ENCODE peak calls at places on chromosome 15, in five cellular contexts. S is neural progenitor cell, U is HepG2, W is heart left ventricle, H is A673. F is an unnamed sample.

GRCh38 chr15:63341898-63342297 is 39.7 kb downstream of the CA12 start:
- DNase-seq in S (no peak), U (no peak), W (no peak), H (no peak), F (no peak)

GRCh38 chr15:92687183-92687582 is 31.6 kb upstream of the FAM174B start:
- DNase-seq in S (no peak), U (no peak), W (no peak), H (no peak), F (no peak)

GRCh38 chr15:29429584-29429983 is 160.0 kb upstream of the NSMCE3 start:
- DNase-seq in S (no peak), U (no peak), W (no peak), H (no peak), F (no peak)

GRCh38 chr15:60563539-60564404 is 84.8 kb upstream of the ICE2 start:
- DNase-seq in S (no peak), U (no peak), W (no peak), H (no peak), F (peak; percentile 83)

GRCh38 chr15:91578511-91578910 is 275.0 kb upstream of the SLCO3A1 start:
- DNase-seq in S (no peak), U (no peak), W (no peak), H (no peak), F (no peak)

GRCh38 chr15:96014939-96015338 is 315.6 kb upstream of the NR2F2 start:
- DNase-seq in S (no peak), U (no peak), W (no peak), H (no peak), F (no peak)

GRCh38 chr15:94229591-94230365 is 1.6 kb upstream of the MCTP2 start:
- DNase-seq in S (no peak), U (no peak), W (no peak), H (no peak), F (peak; percentile 80)

GRCh38 chr15:57440799-57441198 is 64.5 kb downstream of the CGNL1 start:
- DNase-seq in S (no peak), U (no peak), W (no peak), H (no peak), F (no peak)

GRCh38 chr15:69469467-69470191 is 17.0 kb downstream of the RPLP1 start:
- DNase-seq in S (no peak), U (no peak), W (no peak), H (no peak), F (no peak)

GRCh38 chr15:63892794-63893441 is 59.2 kb upstream of the HERC1 start:
- DNase-seq in S (no peak), U (no peak), W (no peak), H (no peak), F (peak; percentile 77)

GRCh38 chr15:69225355-69226027 is 65.1 kb downstream of the GLCE start:
- DNase-seq in S (peak; percentile 26), U (peak; percentile 49), W (no peak), H (peak; percentile 57), F (no peak)

GRCh38 chr15:64985382-64986033 is 4.2 kb downstream of the SPG21 start:
- DNase-seq in S (no peak), U (peak; percentile 64), W (no peak), H (peak; percentile 34), F (no peak)
- H3K36me3 ChIP-seq in S (no peaks in the 10 kb centered on the region), U (peaks cover 5% of the 10 kb centered on the region), W (no peaks in the 10 kb centered on the region), H (no peaks in the 10 kb centered on the region), F (no peaks in the 10 kb centered on the region)

DNA sequence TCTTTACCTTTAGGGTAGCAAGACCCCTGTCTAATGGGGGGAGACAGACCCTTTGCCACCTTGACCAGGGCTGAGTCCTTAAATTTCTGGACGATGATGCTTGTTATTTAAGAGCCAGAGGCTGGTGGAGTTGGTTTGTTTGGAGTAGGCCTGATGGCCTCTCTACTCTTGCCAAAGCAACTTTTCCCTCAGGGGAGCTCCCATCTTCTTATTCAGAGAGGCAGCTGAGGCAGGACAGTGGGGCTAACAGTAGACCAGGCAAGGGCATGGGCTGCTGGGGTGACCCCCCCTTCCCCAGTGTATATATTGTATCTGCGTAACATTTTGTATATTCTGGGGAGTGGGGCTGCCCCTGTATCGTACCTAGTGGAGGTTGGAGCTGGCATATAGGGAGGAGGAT is 10.3 kb downstream of the RPS17 start:
- DNase-seq in S (no peak), U (no peak), W (no peak), H (no peak), F (no peak)
- H3K4me1 ChIP-seq in S (no peaks in the 10 kb centered on the region), U (no peaks in the 10 kb centered on the region), W (peaks cover 8% of the 10 kb centered on the region), H (no peaks in the 10 kb centered on the region), F (no peaks in the 10 kb centered on the region)

GRCh38 chr15:68034071-68034470 is 20.0 kb upstream of the PIAS1 start:
- DNase-seq in S (no peak), U (no peak), W (no peak), H (no peak), F (no peak)

GRCh38 chr15:68032672-68033071 is 21.4 kb upstream of the PIAS1 start:
- DNase-seq in S (no peak), U (no peak), W (no peak), H (no peak), F (no peak)

GRCh38 chr15:68031406-68031805 is 22.7 kb upstream of the PIAS1 start:
- DNase-seq in S (no peak), U (no peak), W (no peak), H (no peak), F (no peak)

GRCh38 chr15:68029959-68030358 is 24.2 kb upstream of the PIAS1 start:
- DNase-seq in S (no peak), U (no peak), W (no peak), H (no peak), F (no peak)

DNA sequence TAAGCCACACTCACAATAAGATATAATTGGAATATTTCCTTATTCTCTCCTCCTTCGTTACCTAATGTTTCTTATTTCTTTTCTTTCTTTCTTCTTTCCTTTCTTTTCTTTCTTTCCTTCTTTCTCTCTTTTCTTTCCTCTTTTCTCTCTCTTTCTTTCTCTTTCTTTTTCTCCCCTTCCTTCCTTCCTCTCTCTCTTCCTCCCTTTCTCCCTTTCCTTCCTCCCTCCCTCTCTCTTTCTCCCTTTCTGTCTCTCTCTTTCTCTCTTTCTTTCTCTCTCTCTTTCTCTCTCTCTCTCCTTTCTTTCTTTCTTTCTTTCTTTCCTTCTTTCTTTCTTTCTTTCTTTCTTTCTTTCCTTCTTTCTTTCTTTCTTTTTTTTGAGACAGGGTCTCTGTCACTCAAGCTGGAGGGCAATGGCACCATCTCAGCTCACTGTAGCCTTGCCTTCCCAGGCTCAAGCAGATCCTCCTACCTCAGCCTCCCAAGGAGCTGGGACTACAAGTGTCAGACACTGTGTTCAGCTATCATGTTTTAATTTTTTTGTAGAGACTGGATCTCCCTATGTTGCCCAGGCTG is 19.3 kb upstream of the PIAS1 start:
- DNase-seq in S (no peak), U (no peak), W (no peak), H (no peak), F (no peak)
- H3K9me3 ChIP-seq in S (no peaks in the 10 kb centered on the region), U (no peaks in the 10 kb centered on the region), W (no peaks in the 10 kb centered on the region), H (no peaks in the 10 kb centered on the region), F (no peaks in the 10 kb centered on the region)

DNA sequence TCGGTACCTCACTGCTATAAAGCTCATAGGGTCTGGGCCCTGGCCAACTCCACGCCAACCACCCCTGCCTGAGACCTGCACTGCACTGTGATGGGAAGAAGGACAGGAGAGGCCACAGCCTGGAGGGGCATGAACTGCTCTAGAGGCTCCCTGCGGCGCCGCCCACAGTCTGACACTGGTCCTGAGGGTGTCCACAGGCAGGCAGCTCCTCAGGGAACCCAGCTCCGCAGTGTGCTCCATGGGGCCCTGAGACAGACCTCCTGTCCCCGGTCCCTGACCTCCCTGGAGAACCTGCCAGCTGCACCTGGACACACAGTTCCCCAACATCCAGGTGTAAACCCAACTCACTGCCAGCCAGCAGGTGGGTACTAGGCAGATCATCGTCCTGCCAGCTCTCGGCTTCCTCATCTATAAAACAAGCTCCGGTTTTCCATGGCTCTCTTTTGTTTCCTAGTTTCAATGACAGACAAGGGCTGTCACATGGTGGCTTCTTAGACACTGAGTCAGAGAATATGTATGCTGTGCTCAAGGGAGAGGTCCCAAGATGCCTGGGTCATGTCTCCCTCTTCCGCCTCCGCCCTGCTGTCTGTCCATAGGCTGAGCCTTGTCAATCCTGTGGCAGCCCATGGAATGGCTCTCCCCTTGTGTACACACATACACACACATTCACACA is 5.1 kb upstream of the HAPLN3 start:
- DNase-seq in S (no peak), U (no peak), W (no peak), H (no peak), F (no peak)
- H3K36me3 ChIP-seq in S (no peaks in the 10 kb centered on the region), U (no peaks in the 10 kb centered on the region), W (no peaks in the 10 kb centered on the region), H (no peaks in the 10 kb centered on the region), F (no peaks in the 10 kb centered on the region)

DNA sequence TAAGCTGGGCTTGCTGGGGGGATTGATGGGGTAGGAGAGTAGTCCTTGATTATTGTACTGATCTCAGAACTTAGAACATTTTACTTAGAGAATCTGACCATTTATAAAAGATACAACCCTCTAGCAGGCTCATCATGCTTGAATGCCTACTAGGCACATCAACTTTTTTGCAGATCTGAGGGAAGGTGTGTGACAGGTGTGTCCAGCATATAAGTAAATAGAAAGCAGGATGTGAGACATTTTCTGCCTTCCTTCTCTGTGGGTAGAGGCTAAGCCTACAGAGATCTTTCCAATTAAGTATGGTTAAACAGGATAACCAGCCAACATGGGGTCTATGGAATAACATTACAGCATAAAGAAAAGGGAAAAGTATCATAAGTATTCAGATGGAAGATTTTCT is 159.1 kb downstream of the AKAP13 start:
- DNase-seq in S (no peak), U (no peak), W (no peak), H (no peak), F (no peak)
- H3K4me1 ChIP-seq in S (peaks cover 23% of the 10 kb centered on the region), U (no peaks in the 10 kb centered on the region), W (peaks cover 58% of the 10 kb centered on the region), H (no peaks in the 10 kb centered on the region), F (peaks cover 53% of the 10 kb centered on the region)

DNA sequence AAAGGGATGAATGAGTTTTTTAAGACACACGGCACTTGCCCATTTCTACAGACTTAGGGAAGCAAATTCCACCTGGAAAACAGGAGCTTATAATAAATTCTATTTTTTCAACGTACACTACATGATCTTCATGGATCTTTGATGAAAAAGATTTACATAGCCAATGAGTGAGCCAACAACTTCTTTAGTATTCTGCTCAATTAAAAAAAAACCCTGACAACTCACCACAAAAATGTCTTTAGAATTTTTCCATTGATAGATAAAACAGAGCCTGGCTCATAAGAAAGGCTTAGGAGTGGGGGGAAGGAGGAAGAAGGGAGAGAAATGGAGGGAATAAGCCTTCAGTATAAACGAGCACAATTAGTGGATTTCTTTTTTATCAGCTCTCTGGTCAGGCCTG is 126.7 kb downstream of the ATP10A start:
- DNase-seq in S (no peak), U (no peak), W (no peak), H (no peak), F (no peak)
- H3K9me3 ChIP-seq in S (no peaks in the 10 kb centered on the region), U (no peaks in the 10 kb centered on the region), W (no peaks in the 10 kb centered on the region), H (peaks cover 6% of the 10 kb centered on the region), F (no peaks in the 10 kb centered on the region)

GRCh38 chr15:22916606-22917350 is 63.4 kb downstream of the CYFIP1 start:
- DNase-seq in S (no peak), U (no peak), W (no peak), H (no peak), F (no peak)

GRCh38 chr15:22917556-22917955 is 62.6 kb downstream of the CYFIP1 start:
- DNase-seq in S (no peak), U (no peak), W (no peak), H (no peak), F (no peak)

GRCh38 chr15:22918056-22918455 is 62.1 kb downstream of the CYFIP1 start:
- DNase-seq in S (no peak), U (no peak), W (no peak), H (no peak), F (no peak)

GRCh38 chr15:22918596-22919140 is 61.5 kb downstream of the CYFIP1 start:
- DNase-seq in S (no peak), U (no peak), W (no peak), H (no peak), F (no peak)

DNA sequence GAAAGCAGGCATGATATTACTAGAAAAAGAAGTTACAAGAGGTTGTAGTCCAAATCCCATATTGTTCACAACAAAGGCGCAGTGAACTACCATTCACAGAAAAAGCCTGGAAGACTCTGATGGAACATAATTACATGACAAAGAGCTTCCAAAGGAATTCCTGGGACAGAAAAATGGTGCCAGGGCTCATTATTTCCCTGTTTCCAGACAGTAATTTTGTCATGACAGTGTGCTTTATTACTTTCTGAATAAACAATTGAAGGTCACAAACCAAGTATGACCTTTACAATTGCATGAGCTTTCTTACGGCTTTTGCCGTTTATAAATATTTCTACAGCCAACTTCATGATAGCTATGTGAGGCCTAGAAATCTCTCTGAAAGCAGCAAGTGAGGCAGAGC is 61.0 kb downstream of the CYFIP1 start:
- DNase-seq in S (no peak), U (no peak), W (no peak), H (no peak), F (no peak)
- H3K36me3 ChIP-seq in S (no peaks in the 10 kb centered on the region), U (peaks cover 19% of the 10 kb centered on the region), W (no peaks in the 10 kb centered on the region), H (peaks cover 11% of the 10 kb centered on the region), F (no peaks in the 10 kb centered on the region)

F was measured in CD4-positive, alpha-beta memory T cell.